ENCODE peak calls at places on chromosomes 7 and 10, in six cellular contexts. S is GM23338, E is SK-N-SH, X is GM12891, Z is breast epithelium, R is GM12892. Q is an unnamed sample.

GRCh38 chr7:136890379-136890778 is 21.9 kb downstream of the CHRM2 start:
- DNase-seq in S (no peak), E (no peak), X (no peak), Z (no peak), R (no peak), Q (no peak)

GRCh38 chr10:127150136-127150535 is 46.3 kb downstream of the INSYN2A start:
- DNase-seq in S (peak; percentile 28), E (no peak), X (no peak), Z (no peak), R (no peak), Q (no peak)

GRCh38 chr10:31134303-31134928 is 102.8 kb upstream of the ZNF438 start:
- DNase-seq in S (peak; percentile 57), E (no peak), X (peak; percentile 11), Z (no peak), R (no peak), Q (no peak)

GRCh38 chr10:121556918-121557573 is 41.2 kb downstream of the FGFR2 start:
- DNase-seq in S (no peak), E (no peak), X (no peak), Z (no peak), R (no peak), Q (no peak)

GRCh38 chr7:47327698-47328391 is 254.1 kb downstream of the TNS3 start:
- DNase-seq in S (peak; percentile 92), E (peak; percentile 62), X (no peak), Z (peak; percentile 82), R (no peak), Q (no peak)

GRCh38 chr10:16741540-16741939 is 75.7 kb downstream of the RSU1 start:
- DNase-seq in S (no peak), E (no peak), X (no peak), Z (no peak), R (no peak), Q (no peak)

GRCh38 chr7:68718059-68718685 is 880.1 kb upstream of the AUTS2 start:
- DNase-seq in S (no peak), E (peak; percentile 68), X (no peak), Z (no peak), R (no peak), Q (no peak)

GRCh38 chr10:25101466-25101865 is 73.3 kb upstream of the GPR158 start:
- DNase-seq in S (no peak), E (no peak), X (no peak), Z (no peak), R (no peak), Q (no peak)

GRCh38 chr7:132410385-132410784 is 165.9 kb downstream of the PLXNA4 start:
- DNase-seq in S (no peak), E (no peak), X (no peak), Z (no peak), R (no peak), Q (no peak)

GRCh38 chr10:326350-326749 is 191.1 kb downstream of the ZMYND11 start:
- DNase-seq in S (no peak), E (no peak), X (no peak), Z (no peak), R (no peak), Q (no peak)

GRCh38 chr7:14321947-14322346 is 332.5 kb upstream of the ETV1 start:
- DNase-seq in S (no peak), E (no peak), X (no peak), Z (no peak), R (no peak), Q (no peak)

GRCh38 chr10:130833596-130833995 is 477.9 kb downstream of the TCERG1L start:
- DNase-seq in S (no peak), E (no peak), X (no peak), Z (no peak), R (no peak), Q (no peak)

GRCh38 chr10:70887804-70888800 is at the start of gene PCBD1:
- DNase-seq in S (peak; percentile 78), E (peak; percentile 88), X (peak; percentile 80), Z (no peak), R (peak; percentile 72), Q (peak; percentile 49)
- TF ChIP-seq POLR2AphosphoS5 in S (no peak), E (peak; percentile 57), X (no peak), Z (peak; percentile 47), R (no peak), Q (no peak)

DNA sequence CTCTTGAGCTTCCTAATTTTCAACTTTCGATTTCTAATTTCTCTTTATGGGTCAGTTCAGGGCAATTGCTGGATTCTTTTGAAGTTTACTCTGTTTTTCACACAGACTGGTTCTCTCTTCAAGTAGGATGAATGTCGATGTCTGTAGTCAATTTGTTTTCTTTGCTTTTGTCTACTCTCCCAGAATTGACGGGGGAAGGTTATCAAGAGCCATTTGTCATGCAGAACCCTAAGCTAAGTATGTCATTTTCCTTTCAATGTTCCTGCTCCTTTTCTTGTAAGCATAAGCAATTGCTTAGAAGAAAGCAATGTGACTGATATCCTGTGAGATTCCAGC is 53.7 kb downstream of the SLC39A12 start:
- DNase-seq in S (peak; percentile 42), E (no peak), X (no peak), Z (no peak), R (no peak), Q (no peak)
- TF ChIP-seq POLR2AphosphoS5 in S (no peak), E (no peak), X (no peak), Z (no peak), R (no peak), Q (no peak)

GRCh38 chr10:26859241-26860025 is 1.3 kb downstream of the ABI1 start:
- DNase-seq in S (no peak), E (no peak), X (no peak), Z (no peak), R (no peak), Q (no peak)

GRCh38 chr10:26858707-26859034 is 2.1 kb downstream of the ABI1 start:
- DNase-seq in S (no peak), E (no peak), X (no peak), Z (no peak), R (no peak), Q (no peak)

GRCh38 chr10:26860542-26861325 is at the start of gene ABI1:
- DNase-seq in S (peak; percentile 99), E (peak; percentile 92), X (peak; percentile 76), Z (peak; percentile 98), R (peak; percentile 73), Q (peak; percentile 98)

GRCh38 chr10:26861326-26861998 is 704 bp upstream of the ABI1 start:
- DNase-seq in S (no peak), E (no peak), X (no peak), Z (no peak), R (no peak), Q (no peak)

DNA sequence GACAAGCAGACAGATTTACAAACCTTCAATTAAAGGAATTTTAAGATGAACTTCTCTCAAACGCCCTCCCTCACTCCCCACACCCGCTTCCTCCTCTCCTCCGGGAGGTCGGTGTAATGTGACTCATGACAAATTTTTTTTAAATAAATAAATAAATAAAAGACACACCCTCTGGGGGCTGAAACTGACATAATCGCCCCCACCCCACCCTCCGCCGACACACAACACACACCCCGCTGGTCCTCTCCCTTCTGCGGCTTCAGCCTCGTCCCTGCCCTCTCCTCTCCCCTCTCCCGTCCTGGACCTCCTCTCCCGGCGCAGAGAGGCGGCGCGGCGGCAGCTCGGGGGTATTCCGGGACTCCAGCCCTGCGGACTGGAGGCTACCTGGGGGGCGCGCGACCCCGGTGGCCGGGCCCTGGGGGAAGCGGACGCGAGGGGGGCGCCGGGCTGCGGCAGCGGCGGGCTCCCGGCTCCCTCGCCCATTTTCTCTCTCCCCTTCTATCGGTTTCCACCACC is 674 bp downstream of the ABI1 start:
- DNase-seq in S (peak; percentile 56), E (no peak), X (no peak), Z (peak; percentile 63), R (peak; percentile 8), Q (no peak)
- TF ChIP-seq POLR2AphosphoS5 in S (no peak), E (no peak), X (no peak), Z (no peak), R (no peak), Q (no peak)

DNA sequence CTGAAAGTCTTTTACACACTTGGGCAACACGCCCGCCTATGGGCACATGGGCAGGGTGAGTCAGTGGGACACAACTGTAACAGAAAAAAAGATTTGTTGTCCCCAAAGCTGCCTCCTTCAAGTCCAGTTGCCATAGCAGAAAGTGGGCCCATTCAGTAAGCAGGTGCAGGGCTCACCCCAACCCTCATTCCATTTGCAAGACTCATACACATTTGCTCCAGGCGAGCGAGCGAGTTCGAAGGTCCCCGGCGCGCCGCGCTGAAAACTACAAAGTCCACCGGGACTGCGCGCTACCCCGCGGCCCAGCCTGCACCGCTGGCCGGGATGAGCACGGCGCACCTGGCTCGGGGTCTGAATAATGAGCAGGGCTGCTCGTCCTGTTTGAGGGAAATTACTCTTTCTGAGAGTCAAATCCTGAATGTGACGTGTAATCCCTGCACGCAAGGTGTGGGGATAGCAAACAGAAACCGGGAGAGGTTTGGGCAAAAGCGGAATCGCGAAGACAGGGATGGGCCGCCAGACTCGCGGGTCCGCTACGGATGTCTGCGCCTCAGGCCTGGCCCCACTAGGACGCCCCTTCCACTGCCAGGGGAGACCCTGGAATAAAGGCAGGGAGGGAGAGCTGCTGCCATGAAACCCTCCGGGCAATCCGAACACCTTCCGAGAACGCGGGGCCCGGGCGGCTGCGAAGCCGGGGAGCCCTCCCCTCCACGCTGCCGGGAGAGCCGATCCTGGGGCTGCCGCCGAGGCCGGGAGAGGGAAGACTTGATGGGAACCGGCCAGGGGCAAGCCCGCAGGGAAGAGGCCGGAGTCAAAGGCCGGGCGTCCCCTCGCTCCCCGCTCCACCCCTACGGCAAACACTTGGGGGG is 982 bp downstream of the COBL start:
- DNase-seq in S (peak; percentile 85), E (peak; percentile 58), X (no peak), Z (peak; percentile 57), R (no peak), Q (no peak)
- TF ChIP-seq POLR2AphosphoS5 in S (no peak), E (no peak), X (no peak), Z (peak; percentile 23), R (no peak), Q (no peak)

Q was measured in HL-60.